ENCODE peak calls at places on chromosomes 1 and 21, in four cellular contexts. J is stomach, I is GM12878, F is sigmoid colon. D is an unnamed sample. For H3K27me3, the result is how much of the 10 kb centered on the place peaks cover.

GRCh38 chr1:156503672-156504055 is 3.1 kb upstream of the MEF2D start:
- DNase-seq in J (no peak), I (no peak), F (no peak), D (no peak)

GRCh38 chr1:40232444-40232843 is 15.3 kb upstream of the TMCO2 start:
- DNase-seq in J (no peak), I (peak), F (no peak), D (no peak)

GRCh38 chr1:22827666-22828065 is 117.0 kb downstream of the EPHB2 start:
- DNase-seq in J (no peak), I (no peak), F (no peak), D (no peak)

GRCh38 chr1:223223091-223223995 is 80.3 kb upstream of the TLR5 start:
- DNase-seq in J (no peak), I (no peak), F (no peak), D (no peak)

GRCh38 chr1:232463226-232463625 is 166.7 kb downstream of the SIPA1L2 start:
- DNase-seq in J (no peak), I (no peak), F (no peak), D (no peak)

GRCh38 chr1:221165331-221166161 is 286.3 kb downstream of the HLX start:
- DNase-seq in J (no peak), I (no peak), F (no peak), D (no peak)

GRCh38 chr1:33650708-33651107 is 178.3 kb downstream of the ZSCAN20 start:
- DNase-seq in J (no peak), I (no peak), F (no peak), D (no peak)

GRCh38 chr1:2232916-2233438 is 4.9 kb downstream of the SKI start:
- DNase-seq in J (no peak), I (no peak), F (no peak), D (peak)

GRCh38 chr1:240790851-240791250 is 178.9 kb upstream of the GREM2 start:
- DNase-seq in J (no peak), I (no peak), F (no peak), D (no peak)

GRCh38 chr1:35809156-35810095 is 1.6 kb downstream of the AGO4 start:
- DNase-seq in J (no peak), I (no peak), F (no peak), D (no peak)

GRCh38 chr21:45011911-45012660 is 62.3 kb upstream of the ADARB1 start:
- DNase-seq in J (no peak), I (no peak), F (peak), D (peak)

GRCh38 chr21:27363719-27364479 is 397.0 kb upstream of the ADAMTS5 start:
- DNase-seq in J (no peak), I (no peak), F (no peak), D (no peak)

GRCh38 chr1:89483757-89484077 is 40.9 kb upstream of the LRRC8B start:
- DNase-seq in J (no peak), I (no peak), F (no peak), D (no peak)

GRCh38 chr1:37434292-37434907 is 40.0 kb upstream of the ZC3H12A start:
- DNase-seq in J (peak), I (no peak), F (peak), D (no peak)

GRCh38 chr1:184051138-184051484 is 419 bp upstream of the TSEN15 start:
- DNase-seq in J (no peak), I (no peak), F (no peak), D (no peak)

GRCh38 chr1:205630241-205630640 is 1.6 kb downstream of the ELK4 start:
- DNase-seq in J (no peak), I (no peak), F (no peak), D (no peak)

GRCh38 chr1:226633541-226634155 is 85.1 kb downstream of the STUM start:
- DNase-seq in J (no peak), I (no peak), F (peak), D (peak)

GRCh38 chr21:37458669-37459276 is 92.2 kb downstream of the DYRK1A start:
- DNase-seq in J (no peak), I (no peak), F (no peak), D (no peak)

GRCh38 chr1:14467112-14467511 is 131.4 kb upstream of the KAZN start:
- DNase-seq in J (no peak), I (no peak), F (no peak), D (no peak)

GRCh38 chr1:206142770-206143169 is 25.6 kb upstream of the AVPR1B start:
- DNase-seq in J (no peak), I (no peak), F (no peak), D (no peak)

GRCh38 chr1:87334351-87335174 is 5.9 kb downstream of the LMO4 start:
- DNase-seq in J (no peak), I (no peak), F (peak), D (no peak)

DNA sequence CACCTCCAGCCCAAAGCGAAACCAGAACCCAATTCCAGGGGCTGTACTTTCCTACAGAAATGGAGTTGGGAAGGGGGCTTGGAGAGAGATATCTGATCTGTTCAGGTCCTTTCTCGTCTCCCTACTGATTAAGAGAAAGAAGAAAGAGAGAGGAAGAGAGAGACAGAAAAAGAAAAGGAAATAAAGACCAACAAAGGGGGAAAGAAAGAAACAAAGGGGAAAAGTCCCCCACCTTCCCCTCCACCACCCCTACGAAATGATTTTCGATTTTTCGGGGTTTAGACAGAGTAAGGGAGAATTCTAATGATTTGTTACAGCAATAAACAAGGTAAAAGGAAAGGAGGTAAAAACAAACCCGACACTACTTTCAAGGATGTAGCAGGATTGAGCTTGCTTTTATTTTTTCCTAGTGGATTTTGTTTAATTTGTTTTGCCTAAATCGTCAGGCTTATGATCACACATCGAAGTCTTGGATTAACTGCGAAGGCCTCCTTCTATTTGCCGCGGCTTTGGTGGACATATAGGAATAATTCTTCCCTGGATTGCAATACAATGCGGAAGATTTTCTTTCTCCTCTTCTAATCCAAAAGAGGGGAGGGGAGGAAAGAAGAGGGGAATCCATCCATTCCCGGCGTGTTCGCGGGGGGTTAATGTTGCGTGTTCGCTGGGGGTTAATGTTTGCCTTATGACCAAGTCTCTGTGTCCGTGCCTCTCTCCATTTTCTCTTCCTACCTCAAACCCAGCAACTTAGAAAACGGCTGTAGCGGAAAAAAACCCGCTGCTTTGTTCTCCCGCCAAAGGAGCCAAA is 1.9 kb downstream of the TAL1 start:
- DNase-seq in J (no peak), I (no peak), F (no peak), D (no peak)
- H3K27me3 ChIP-seq in J (half or more), I (under half), F (half or more), D (under half)

GRCh38 chr1:100943533-100943932 is 47.6 kb downstream of the SLC30A7 start:
- DNase-seq in J (no peak), I (no peak), F (no peak), D (no peak)

GRCh38 chr1:100941098-100941527 is 45.2 kb downstream of the SLC30A7 start:
- DNase-seq in J (no peak), I (peak), F (no peak), D (no peak)

GRCh38 chr1:100941580-100942216 is 45.8 kb downstream of the SLC30A7 start:
- DNase-seq in J (no peak), I (no peak), F (no peak), D (no peak)

GRCh38 chr1:100942304-100943046 is 46.6 kb downstream of the SLC30A7 start:
- DNase-seq in J (no peak), I (no peak), F (no peak), D (no peak)
- TF ChIP-seq CTCF in J (no peak), I (no peak), F (no peak), D (no peak)

GRCh38 chr1:27147842-27148518 is 6.9 kb downstream of the SLC9A1 start:
- DNase-seq in J (no peak), I (no peak), F (no peak), D (no peak)

GRCh38 chr1:27144349-27144748 is 10.6 kb downstream of the SLC9A1 start:
- DNase-seq in J (peak), I (no peak), F (no peak), D (no peak)

GRCh38 chr1:27144920-27145661 is 9.8 kb downstream of the SLC9A1 start:
- DNase-seq in J (peak), I (no peak), F (peak), D (no peak)

GRCh38 chr1:27143408-27143807 is 11.5 kb downstream of the SLC9A1 start:
- DNase-seq in J (no peak), I (no peak), F (no peak), D (no peak)

GRCh38 chr1:27145934-27146354 is 9.0 kb downstream of the SLC9A1 start:
- DNase-seq in J (no peak), I (no peak), F (peak), D (no peak)
- TF ChIP-seq EP300 in J (no peak), I (no peak), F (no peak), D (no peak)

DNA sequence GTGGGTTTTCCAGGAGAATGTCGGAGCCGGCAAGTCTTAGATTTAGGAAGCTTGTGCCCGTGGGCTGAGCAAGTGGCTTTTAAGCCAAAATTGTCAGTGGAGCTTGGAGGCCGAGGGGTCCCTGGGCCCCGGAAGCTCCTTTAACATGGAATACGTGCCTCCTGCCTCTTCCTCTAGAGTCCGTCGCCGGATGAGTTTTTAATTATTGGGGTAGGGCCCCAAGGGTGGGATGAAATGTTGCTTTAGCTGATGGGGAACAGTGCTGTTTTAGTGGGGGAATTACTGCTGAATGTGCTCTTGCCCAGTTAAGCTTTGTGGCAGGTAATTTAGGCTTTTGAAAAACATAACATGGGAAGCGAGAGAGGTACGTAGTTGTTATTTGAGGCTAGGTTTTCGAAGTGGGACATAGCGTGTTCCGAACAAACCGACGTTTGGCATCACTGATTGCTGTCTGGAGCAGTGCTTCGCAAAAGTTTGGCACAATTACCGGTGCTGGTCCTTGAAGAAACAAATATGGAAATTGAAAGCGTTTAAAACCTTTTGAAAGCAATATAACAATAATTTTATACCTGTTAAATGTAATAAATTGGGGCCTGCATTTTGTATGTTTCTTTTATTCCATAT is 809 bp downstream of the RPL5 start:
- DNase-seq in J (no peak), I (no peak), F (no peak), D (no peak)
- H3K27me3 ChIP-seq in J (under half), I (under half), F (under half), D (under half)

GRCh38 chr1:25891606-25892005 is 14.6 kb downstream of the STMN1 start:
- DNase-seq in J (no peak), I (no peak), F (peak), D (no peak)
- TF ChIP-seq CTCF in J (no peak), I (no peak), F (no peak), D (no peak)

GRCh38 chr1:64570267-64570666 is 100.3 kb downstream of the CACHD1 start:
- DNase-seq in J (no peak), I (no peak), F (no peak), D (no peak)
- TF ChIP-seq EP300 in J (no peak), I (no peak), F (no peak), D (no peak)

GRCh38 chr21:24197132-24197643 is 1410.1 kb downstream of the MRPL39 start:
- DNase-seq in J (no peak), I (no peak), F (no peak), D (no peak)
- H3K27me3 ChIP-seq in J (under half), I (under half), F (under half), D (under half)

GRCh38 chr1:193103759-193104495 is 1.3 kb downstream of the GLRX2 start:
- DNase-seq in J (no peak), I (no peak), F (no peak), D (no peak)

GRCh38 chr1:193104906-193105820 is at the start of gene GLRX2:
- DNase-seq in J (peak), I (no peak), F (peak), D (peak)

GRCh38 chr1:193105821-193106177 is 585 bp upstream of the GLRX2 start:
- DNase-seq in J (no peak), I (no peak), F (no peak), D (no peak)

GRCh38 chr1:193102662-193103061 is 2.6 kb downstream of the GLRX2 start:
- DNase-seq in J (no peak), I (no peak), F (no peak), D (no peak)

DNA sequence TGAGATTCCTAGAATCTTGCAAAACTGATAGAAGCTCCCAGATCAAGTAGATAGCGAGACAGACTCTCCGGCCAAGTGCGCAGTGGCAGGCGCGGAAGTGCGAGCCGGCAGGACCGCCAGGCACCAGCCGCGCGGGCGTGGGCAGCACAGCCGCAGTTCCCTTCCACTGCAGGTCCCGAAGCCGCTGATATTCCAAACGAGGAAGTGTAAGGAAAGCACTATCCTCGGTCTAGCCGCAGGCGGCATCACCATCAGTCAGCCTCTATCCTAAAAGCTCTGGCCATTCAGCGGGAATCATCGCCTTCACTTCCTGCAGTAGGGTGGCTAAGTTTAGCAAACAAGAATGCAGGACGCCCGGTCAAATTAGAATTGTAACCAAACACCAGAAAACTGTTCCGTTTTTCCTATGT is 713 bp downstream of the GLRX2 start:
- DNase-seq in J (peak), I (no peak), F (peak), D (peak)
- TF ChIP-seq CTCF in J (no peak), I (no peak), F (no peak), D (no peak)

DNA sequence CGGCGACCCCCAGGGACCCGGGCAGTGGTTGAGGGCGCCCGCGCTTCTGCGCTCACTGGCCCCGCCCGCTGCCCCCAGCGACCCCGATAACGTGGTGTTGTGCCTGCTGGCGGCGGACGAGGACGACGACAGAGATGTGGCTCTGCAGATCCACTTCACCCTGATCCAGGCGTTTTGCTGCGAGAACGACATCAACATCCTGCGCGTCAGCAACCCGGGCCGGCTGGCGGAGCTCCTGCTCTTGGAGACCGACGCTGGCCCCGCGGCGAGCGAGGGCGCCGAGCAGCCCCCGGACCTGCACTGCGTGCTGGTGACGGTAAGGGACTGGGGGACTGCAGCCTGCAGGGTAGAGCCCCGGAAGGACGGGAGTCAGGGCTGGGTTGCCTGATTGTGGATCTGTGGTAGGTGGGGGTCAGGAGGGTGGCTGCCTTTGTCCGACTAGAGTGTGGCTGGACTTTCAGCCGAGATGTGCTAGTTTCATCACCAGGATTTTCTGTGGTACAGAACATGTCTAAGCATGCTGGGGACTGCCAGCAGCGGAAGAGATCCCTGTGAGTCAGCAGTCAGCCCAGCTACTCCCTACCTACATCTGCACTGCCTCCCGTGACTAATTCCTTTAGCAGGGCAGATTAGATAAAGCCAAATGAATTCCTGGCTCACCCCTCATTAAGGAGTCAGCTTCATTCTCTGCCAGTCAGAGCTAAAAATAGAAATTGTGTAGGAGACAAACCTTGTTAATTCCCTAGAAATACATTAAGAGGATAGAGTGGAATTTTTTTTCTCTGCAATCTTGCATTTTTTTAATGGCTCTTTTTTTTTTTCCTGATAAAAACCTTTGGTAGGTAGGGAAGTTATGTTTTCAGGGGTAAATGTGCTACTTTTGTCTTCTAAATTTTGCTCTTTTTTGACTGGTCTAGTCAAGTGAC is 1.5 kb downstream of the GADD45A start:
- DNase-seq in J (peak), I (peak), F (peak), D (peak)
- TF ChIP-seq EP300 in J (peak), I (no peak), F (no peak), D (no peak)